ENCODE peak calls at places on chromosomes 7 and 10, in seven cellular contexts. D is effector memory CD8-positive, alpha-beta T cell; Q is nephron progenitor cell; P is IMR-90; I is RPMI7951; U is iris pigment epithelial cell; C is glutamatergic neuron. A is an unnamed sample.
A peak's percentile ranks its signal among the peaks of the same experiment; 100 is the strongest.

GRCh38 chr10:89219512-89220218 is 12.5 kb upstream of the CH25H start:
- DNase-seq in U (no peak), C (no peak), I (no peak), P (no peak), D (no peak), Q (no peak), A (no peak)

GRCh38 chr10:75430000-75430763 is 1.2 kb upstream of the LRMDA start:
- DNase-seq in P (no peak), D (no peak), U (no peak), I (no peak), C (peak; percentile 25), Q (peak; percentile 26), A (no peak)

GRCh38 chr7:133230591-133231194 is 22.2 kb upstream of the EXOC4 start:
- DNase-seq in D (peak; percentile 42), I (peak; percentile 43), Q (peak; percentile 53), U (peak; percentile 56), C (peak; percentile 51), P (peak; percentile 56), A (peak; percentile 59)

GRCh38 chr10:97046426-97047072 is 139.2 kb downstream of the SLIT1 start:
- DNase-seq in Q (no peak), U (no peak), D (no peak), I (no peak), P (no peak), C (no peak), A (no peak)

GRCh38 chr7:124085168-124085567 is 52.3 kb upstream of the TMEM229A start:
- DNase-seq in U (peak; percentile 11), D (no peak), Q (no peak), C (no peak), I (no peak), P (no peak), A (peak; percentile 59)

GRCh38 chr10:49174261-49174925 is 13.8 kb downstream of the TMEM273 start:
- DNase-seq in D (no peak), I (no peak), C (no peak), Q (no peak), P (no peak), U (no peak), A (no peak)

GRCh38 chr10:13915710-13916109 is 328.9 kb downstream of the PRPF18 start:
- DNase-seq in P (no peak), D (no peak), C (peak; percentile 21), U (no peak), I (peak; percentile 69), Q (no peak), A (no peak)

GRCh38 chr7:116762951-116763350 is 91.0 kb downstream of the MET start:
- DNase-seq in Q (no peak), C (no peak), I (no peak), P (no peak), U (no peak), D (no peak), A (no peak)

GRCh38 chr7:73706122-73707044 is 13.1 kb downstream of the STX1A start:
- DNase-seq in Q (no peak), P (peak; percentile 52), C (no peak), D (no peak), I (no peak), U (peak; percentile 44), A (peak; percentile 73)

A was measured in astrocyte of the spinal cord.